ENCODE peak calls at places on chromosomes 11 and 22, in five cellular contexts. O, I, A, R and T are unnamed samples.

GRCh38 chr22:33112606-33113005 is 54.4 kb upstream of the SYN3 start:
- DNase-seq in I (no peak), A (no peak), O (no peak), R (no peak), T (no peak)

GRCh38 chr11:117071344-117071787 is 26.9 kb downstream of the SIK3 start:
- DNase-seq in O (no peak), R (no peak), A (no peak), I (peak), T (no peak)

GRCh38 chr11:73358071-73358470 is 18.1 kb upstream of the RELT start:
- DNase-seq in O (no peak), R (no peak), I (no peak), A (peak), T (no peak)

GRCh38 chr11:11420512-11420911 is 67.5 kb upstream of the CSNK2A3 start:
- DNase-seq in R (no peak), O (no peak), A (no peak), I (no peak), T (no peak)

GRCh38 chr11:115132829-115133228 is 371.4 kb downstream of the CADM1 start:
- DNase-seq in O (no peak), I (peak), A (no peak), R (no peak), T (no peak)

GRCh38 chr11:3873712-3874349 is 18.4 kb downstream of the STIM1 start:
- DNase-seq in I (no peak), R (no peak), O (no peak), A (no peak), T (no peak)

GRCh38 chr11:2885676-2886081 is at the start of gene CDKN1C:
- DNase-seq in O (peak), I (peak), A (peak), R (peak), T (peak)

GRCh38 chr11:106644824-106645223 is 373.5 kb downstream of the GUCY1A2 start:
- DNase-seq in R (no peak), O (no peak), I (no peak), A (peak), T (no peak)

GRCh38 chr22:32765117-32765618 is 36.3 kb upstream of the TIMP3 start:
- DNase-seq in O (no peak), R (no peak), I (no peak), A (no peak), T (no peak)

GRCh38 chr11:14070866-14071265 is 108.3 kb downstream of the SPON1 start:
- DNase-seq in I (no peak), O (no peak), R (no peak), A (no peak), T (no peak)

GRCh38 chr11:18253778-18254338 is 5.4 kb upstream of the SAA2 start:
- DNase-seq in O (no peak), I (no peak), R (no peak), A (no peak), T (no peak)

GRCh38 chr11:110712643-110713468 is 619 bp upstream of the ARHGAP20 start:
- DNase-seq in A (peak), I (no peak), R (no peak), O (no peak), T (peak)

GRCh38 chr11:110710520-110711381 is 1.5 kb downstream of the ARHGAP20 start:
- DNase-seq in O (no peak), I (no peak), A (peak), R (peak), T (peak)

GRCh38 chr11:110711776-110712642 is at the start of gene ARHGAP20:
- DNase-seq in A (peak), R (peak), O (peak), I (peak), T (peak)

GRCh38 chr11:110713469-110713776 is 1.2 kb upstream of the ARHGAP20 start:
- DNase-seq in I (no peak), O (no peak), A (no peak), R (no peak), T (peak)

DNA sequence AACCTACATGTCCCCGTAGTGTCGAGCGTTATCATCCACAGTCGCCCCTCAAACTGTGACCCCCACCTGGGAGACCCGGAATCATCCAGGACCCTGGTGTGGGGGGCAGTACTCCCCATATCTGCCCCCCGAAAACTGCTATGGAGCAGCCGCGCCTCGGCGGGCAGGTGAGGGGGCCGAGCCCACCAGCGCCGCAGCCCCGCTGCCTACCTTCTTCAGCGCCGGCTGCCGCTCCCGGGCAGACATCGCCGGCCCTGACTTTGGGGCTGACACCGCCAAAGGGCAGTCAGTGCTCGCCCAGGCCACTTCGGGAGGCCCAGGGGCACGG is 825 bp downstream of the ARHGAP20 start:
- DNase-seq in R (no peak), I (no peak), A (no peak), O (no peak), T (no peak)
- TF ChIP-seq CTCF in R (no peak), I (no peak), A (no peak), O (no peak), T (no peak)

GRCh38 chr22:24432059-24432853 is 4.9 kb downstream of the ADORA2A start:
- DNase-seq in A (peak), R (peak), O (no peak), I (no peak), T (peak)
- H3K27ac ChIP-seq in A (no peak), R (peak), O (peak), I (no peak), T (peak)

GRCh38 chr11:66866420-66867010 is 9.7 kb downstream of the LRFN4 start:
- DNase-seq in O (no peak), I (no peak), R (no peak), A (no peak), T (peak)

GRCh38 chr11:66868726-66869291 is 11.9 kb downstream of the LRFN4 start:
- DNase-seq in A (no peak), I (peak), O (peak), R (no peak), T (peak)

GRCh38 chr11:66869471-66869870 is 12.6 kb downstream of the LRFN4 start:
- DNase-seq in I (no peak), A (no peak), O (no peak), R (no peak), T (no peak)

GRCh38 chr11:66867425-66868040 is 10.7 kb downstream of the LRFN4 start:
- DNase-seq in O (no peak), A (no peak), R (no peak), I (no peak), T (no peak)

DNA sequence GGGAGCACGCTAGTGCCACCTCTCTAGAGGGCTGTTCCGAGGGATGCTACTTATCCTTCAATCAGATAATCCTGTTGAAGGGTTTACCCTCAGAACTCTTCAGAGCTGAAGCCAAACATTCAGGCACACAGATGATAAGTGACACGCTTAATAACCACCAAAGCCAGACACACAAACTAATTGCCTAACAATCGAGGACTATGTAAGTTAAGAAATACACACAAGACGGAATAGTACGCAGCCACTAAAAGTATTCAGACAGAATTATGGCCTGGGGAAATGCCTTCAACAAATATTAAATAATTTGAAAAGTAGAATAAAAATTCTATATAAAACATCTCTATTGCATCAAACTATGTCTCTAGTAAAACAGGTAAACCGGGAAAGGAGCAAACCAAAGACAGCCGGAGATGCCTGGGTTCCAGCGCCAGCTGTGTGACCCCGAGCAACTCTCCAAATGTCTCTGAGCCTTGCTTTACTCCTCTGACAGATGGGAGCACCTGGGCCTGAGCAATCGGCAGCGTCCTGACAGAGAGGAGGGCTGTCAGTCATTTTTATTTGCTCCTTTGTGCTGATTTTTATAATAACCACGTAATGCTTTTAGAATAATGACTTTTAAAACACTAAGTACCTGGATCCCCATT is 11.3 kb downstream of the LRFN4 start:
- DNase-seq in I (no peak), R (no peak), A (no peak), O (no peak), T (no peak)
- H3K4me3 ChIP-seq in I (no peak), R (no peak), A (no peak), O (no peak), T (no peak)

GRCh38 chr11:64848779-64849599 is 4.5 kb upstream of the CDC42BPG start:
- DNase-seq in A (no peak), R (no peak), I (no peak), O (peak), T (peak)
- TF ChIP-seq CTCF in A (no peak), R (no peak), I (peak), O (no peak), T (peak)